ENCODE peak calls at places on chromosome 21, in ten cellular contexts. T is EL; R is BE2C; X is adipocyte; C is activated CD8-positive, alpha-beta memory T cell treated with anti-CD3 and anti-CD28 coated beads for 4 hours; A is GM12865; E is pancreas; M is activated T-cell treated with anti-CD3 and anti-CD28 coated beads for 1 hour; B is upper lobe of right lung; W is breast epithelium. F is an unnamed sample.

GRCh38 chr21:41559658-41560599 is 52.0 kb upstream of the TMPRSS2 start:
- DNase-seq in E (no peak), R (no peak), W (no peak), T (peak), C (no peak), A (peak), B (no peak), M (no peak), X (peak), F (no peak)

GRCh38 chr21:34202553-34203332 is 129.4 kb downstream of the MRPS6 start:
- DNase-seq in A (no peak), C (no peak), E (no peak), W (peak), T (no peak), M (no peak), X (no peak), R (peak), B (peak), F (peak)

GRCh38 chr21:34858559-34858958 is 189.8 kb downstream of the CLIC6 start:
- DNase-seq in W (no peak), X (no peak), A (no peak), E (no peak), R (no peak), C (no peak), T (no peak), M (no peak), B (no peak), F (no peak)

GRCh38 chr21:38383411-38384245 is 114.6 kb downstream of the ERG start:
- DNase-seq in B (no peak), C (no peak), X (no peak), T (no peak), A (no peak), E (no peak), R (no peak), W (no peak), M (no peak), F (no peak)

GRCh38 chr21:38787461-38788274 is 18.1 kb upstream of the ETS2 start:
- DNase-seq in X (peak), E (peak), M (no peak), W (peak), C (no peak), R (peak), B (no peak), T (peak), A (peak), F (peak)

GRCh38 chr21:41673071-41673470 is 93.8 kb downstream of the RIPK4 start:
- DNase-seq in X (no peak), B (peak), R (no peak), T (no peak), E (peak), A (no peak), C (no peak), W (no peak), M (no peak), F (no peak)

GRCh38 chr21:34930971-34931370 is 118.1 kb downstream of the RUNX1 start:
- DNase-seq in X (peak), C (no peak), E (no peak), W (no peak), A (no peak), T (peak), M (no peak), R (no peak), B (no peak), F (no peak)

GRCh38 chr21:42466700-42467612 is 29.1 kb downstream of the RSPH1 start:
- DNase-seq in B (no peak), E (no peak), C (no peak), W (no peak), R (no peak), A (peak), X (peak), M (no peak), T (peak), F (peak)

GRCh38 chr21:31339736-31340135 is 4.3 kb downstream of the TIAM1 start:
- DNase-seq in R (no peak), B (no peak), E (no peak), A (no peak), T (no peak), W (no peak), M (no peak), C (no peak), X (no peak), F (no peak)

GRCh38 chr21:23607782-23608181 is 1999.5 kb downstream of the MRPL39 start:
- DNase-seq in M (no peak), W (no peak), R (no peak), E (no peak), X (no peak), B (no peak), T (no peak), C (no peak), A (no peak), F (peak)

GRCh38 chr21:37513383-37513782 is 146.8 kb downstream of the DYRK1A start:
- DNase-seq in A (no peak), T (no peak), R (no peak), W (no peak), X (no peak), B (no peak), E (no peak), C (no peak), M (no peak), F (no peak)

GRCh38 chr21:33428669-33429068 is 25.5 kb downstream of the IFNGR2 start:
- DNase-seq in E (peak), A (no peak), T (peak), M (no peak), X (peak), C (no peak), W (no peak), R (no peak), B (peak), F (no peak)

GRCh38 chr21:25366116-25366515 is 241.2 kb downstream of the MRPL39 start:
- DNase-seq in A (no peak), T (no peak), E (no peak), R (no peak), X (no peak), M (no peak), W (no peak), C (no peak), B (no peak), F (no peak)

GRCh38 chr21:17391811-17392340 is 121.0 kb upstream of the CXADR start:
- DNase-seq in T (no peak), A (no peak), E (no peak), W (no peak), M (no peak), X (no peak), R (no peak), C (no peak), B (no peak), F (no peak)

GRCh38 chr21:43574741-43575465 is 84.4 kb downstream of the HSF2BP start:
- DNase-seq in T (no peak), R (no peak), E (no peak), M (no peak), B (peak), X (no peak), A (no peak), W (no peak), C (no peak), F (no peak)

GRCh38 chr21:33712022-33712803 is 69.9 kb downstream of the ITSN1 start:
- DNase-seq in R (no peak), C (no peak), E (no peak), W (no peak), M (no peak), T (no peak), X (no peak), B (no peak), A (peak), F (no peak)